ENCODE peak calls at places on chromosomes 3 and 15, in four cellular contexts. H is transverse colon, Z is IMR-90, R is heart left ventricle. S is an unnamed sample.

GRCh38 chr15:61051570-61052031 is 177.5 kb downstream of the RORA start:
- DNase-seq in H (peak), R (no peak), Z (peak), S (peak)

GRCh38 chr3:40267940-40268707 is 41.4 kb upstream of the EIF1B start:
- DNase-seq in Z (no peak), H (peak), R (no peak), S (no peak)

GRCh38 chr15:83734487-83734886 is 80.6 kb downstream of the ADAMTSL3 start:
- DNase-seq in Z (no peak), R (no peak), H (no peak), S (no peak)

GRCh38 chr3:48423883-48424695 is 5.8 kb downstream of the PLXNB1 start:
- DNase-seq in Z (no peak), R (peak), H (no peak), S (no peak)

GRCh38 chr3:134313839-134314587 is 60.2 kb downstream of the AMOTL2 start:
- DNase-seq in R (no peak), Z (no peak), H (no peak), S (no peak)

GRCh38 chr3:156691920-156692319 is 17.5 kb downstream of the TIPARP start:
- DNase-seq in Z (peak), H (no peak), R (no peak), S (no peak)

GRCh38 chr3:188646592-188646991 is 492.6 kb downstream of the LPP start:
- DNase-seq in Z (peak), R (no peak), H (no peak), S (no peak)

GRCh38 chr15:25059698-25060471 is 105.1 kb downstream of the SNRPN start:
- DNase-seq in Z (no peak), H (no peak), R (no peak), S (no peak)

GRCh38 chr3:72274511-72275295 is 489.8 kb upstream of the PROK2 start:
- DNase-seq in H (peak), R (no peak), Z (peak), S (peak)

GRCh38 chr15:73941871-73942635 is 15.8 kb downstream of the LOXL1 start:
- DNase-seq in Z (no peak), R (peak), H (no peak), S (peak)

GRCh38 chr15:60757831-60758570 is 279.1 kb upstream of the ICE2 start:
- DNase-seq in Z (no peak), R (no peak), H (no peak), S (no peak)

GRCh38 chr3:42652251-42652610 is 1.3 kb upstream of the ZBTB47 start:
- DNase-seq in R (no peak), H (no peak), Z (no peak), S (no peak)

GRCh38 chr3:107599755-107600122 is 77.0 kb downstream of the BBX start:
- DNase-seq in R (no peak), H (no peak), Z (no peak), S (no peak)

GRCh38 chr3:87350367-87351199 is 74.2 kb upstream of the POU1F1 start:
- DNase-seq in Z (peak), R (no peak), H (no peak), S (no peak)

GRCh38 chr3:43862470-43862869 is 171.7 kb downstream of the ABHD5 start:
- DNase-seq in R (no peak), H (no peak), Z (no peak), S (no peak)

GRCh38 chr15:41917767-41918430 is 24.0 kb upstream of the SPTBN5 start:
- DNase-seq in H (no peak), Z (peak), R (no peak), S (peak)

GRCh38 chr15:56804908-56805307 is 71.6 kb upstream of the ZNF280D start:
- DNase-seq in H (no peak), Z (peak), R (no peak), S (no peak)
- TF ChIP-seq CTCF in H (no peak), Z (peak), R (peak), S (no peak)

GRCh38 chr15:71413419-71413818 is 298.1 kb downstream of the THSD4 start:
- DNase-seq in H (no peak), R (no peak), Z (no peak), S (no peak)

GRCh38 chr15:71414778-71415177 is 299.5 kb downstream of the THSD4 start:
- DNase-seq in R (no peak), H (no peak), Z (no peak), S (no peak)

GRCh38 chr15:71411538-71412482 is 296.5 kb downstream of the THSD4 start:
- DNase-seq in R (no peak), Z (peak), H (peak), S (no peak)

GRCh38 chr15:71409541-71409940 is 294.3 kb downstream of the THSD4 start:
- DNase-seq in Z (no peak), H (no peak), R (no peak), S (no peak)

DNA sequence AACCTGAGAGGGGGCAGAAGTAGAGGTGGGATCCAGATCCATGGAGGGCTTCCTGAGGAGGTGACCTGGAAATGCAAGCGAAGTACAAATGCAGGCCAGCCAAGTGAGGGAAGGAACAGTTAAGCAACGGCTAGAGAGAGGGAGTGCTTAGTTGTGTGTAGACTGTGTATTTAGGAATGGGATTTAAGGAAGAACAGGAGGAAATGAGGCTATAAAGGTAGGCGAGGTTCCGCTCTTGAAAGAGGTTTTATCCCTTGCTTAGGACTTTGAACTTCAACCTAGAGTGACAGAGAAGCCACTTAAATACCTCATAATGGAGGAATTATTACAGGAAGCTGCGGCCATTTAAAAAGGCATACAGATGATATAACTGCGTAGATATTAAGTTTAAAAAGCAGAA is 295.1 kb downstream of the THSD4 start:
- DNase-seq in H (peak), R (no peak), Z (no peak), S (no peak)
- H3K27ac ChIP-seq in H (peak), R (no peak), Z (no peak), S (no peak)

GRCh38 chr15:58770857-58771620 is at the start of gene MINDY2:
- DNase-seq in Z (peak), R (peak), H (peak), S (peak)
- TF ChIP-seq POLR2A in Z (peak), R (no peak), H (peak), S (peak)

GRCh38 chr3:127679534-127680145 is 6.9 kb downstream of the ABTB1 start:
- DNase-seq in R (peak), H (no peak), Z (no peak), S (no peak)
- TF ChIP-seq CTCF in R (no peak), H (no peak), Z (peak), S (no peak)

DNA sequence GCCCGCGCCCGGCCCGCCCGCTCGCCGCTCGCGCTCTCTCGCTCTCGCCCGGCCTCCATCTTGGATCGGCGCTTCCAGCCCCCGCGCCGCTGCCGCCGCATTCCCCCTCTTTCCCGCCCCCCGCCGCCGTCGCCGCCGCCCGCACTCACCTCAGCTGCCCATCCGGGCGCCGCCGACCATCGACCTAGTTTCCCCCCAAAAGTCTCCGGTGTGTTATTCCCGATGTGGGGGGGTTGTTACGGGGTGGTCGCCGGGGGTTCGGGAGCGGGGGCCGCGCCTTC is 192 bp downstream of the STAG1 start:
- DNase-seq in H (no peak), Z (no peak), R (no peak), S (no peak)
- H3K27ac ChIP-seq in H (peak), Z (peak), R (peak), S (peak)

DNA sequence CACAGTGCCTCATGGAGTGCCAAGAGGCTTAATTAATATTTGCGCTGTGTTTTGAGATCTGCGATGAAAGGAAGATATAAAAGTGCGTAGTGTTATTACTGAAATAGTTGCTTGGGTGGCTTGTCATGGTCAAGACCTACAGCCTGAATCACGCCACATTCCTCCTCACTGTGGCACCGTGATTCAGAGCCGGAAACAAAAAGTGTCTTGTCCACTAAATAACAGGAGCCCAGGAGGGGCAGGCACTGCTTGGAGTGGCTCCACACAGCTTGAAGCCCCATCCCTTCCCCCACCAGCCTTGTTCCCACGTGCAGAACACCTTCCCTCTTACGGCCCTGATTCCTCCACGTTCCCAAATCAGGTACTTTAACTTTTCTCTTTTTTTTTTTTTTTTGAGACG is 1.2 kb upstream of the LRRC15 start:
- DNase-seq in Z (no peak), H (no peak), R (no peak), S (no peak)
- TF ChIP-seq POLR2A in Z (no peak), H (no peak), R (no peak), S (no peak)

GRCh38 chr3:132537297-132537696 is 59.8 kb upstream of the ACKR4 start:
- DNase-seq in H (no peak), R (no peak), Z (no peak), S (no peak)

GRCh38 chr3:132539681-132540080 is 57.4 kb upstream of the ACKR4 start:
- DNase-seq in R (no peak), H (no peak), Z (no peak), S (no peak)

GRCh38 chr3:132535575-132536441 is 61.3 kb upstream of the ACKR4 start:
- DNase-seq in H (peak), R (no peak), Z (peak), S (peak)

GRCh38 chr3:132538072-132538471 is 59.0 kb upstream of the ACKR4 start:
- DNase-seq in Z (no peak), R (no peak), H (no peak), S (no peak)

DNA sequence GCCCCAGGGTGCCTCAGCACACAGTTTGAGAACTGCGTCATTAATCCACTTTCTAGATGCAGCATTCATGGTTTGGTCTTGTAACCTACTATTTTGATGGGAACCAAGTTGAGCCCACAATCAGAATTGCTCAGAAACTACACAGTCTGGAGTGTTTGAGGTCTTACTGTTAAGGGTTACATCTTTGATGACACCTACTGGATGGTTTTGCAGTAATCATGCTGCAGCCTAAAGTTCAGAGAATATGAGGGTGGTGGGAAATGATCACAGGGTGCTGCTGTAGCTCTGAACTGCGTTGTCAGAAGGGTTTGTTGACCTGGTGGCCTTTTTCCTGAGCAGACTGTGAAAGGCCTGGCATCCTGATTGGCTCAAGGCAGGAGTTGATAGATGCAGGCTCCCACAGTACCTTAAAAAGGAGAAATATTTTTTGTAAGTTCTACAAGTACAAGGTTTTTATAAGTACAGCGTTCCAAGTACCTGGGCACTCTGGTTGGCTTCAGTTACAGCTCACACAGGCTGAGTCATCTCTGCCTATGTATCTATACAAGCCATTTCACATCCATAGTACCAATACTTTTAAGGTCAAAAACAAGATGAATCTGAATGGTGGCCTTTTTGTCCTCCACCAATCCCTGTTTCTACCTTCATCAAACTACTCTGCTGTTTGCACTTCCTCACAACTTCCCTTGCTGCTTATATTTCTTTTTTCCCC is 60.5 kb upstream of the ACKR4 start:
- DNase-seq in H (no peak), R (no peak), Z (peak), S (no peak)
- TF ChIP-seq CTCF in H (no peak), R (no peak), Z (peak), S (no peak)

GRCh38 chr3:61617651-61618050 is 56.3 kb downstream of the PTPRG start:
- DNase-seq in Z (no peak), R (no peak), H (no peak), S (no peak)
- H3K27ac ChIP-seq in Z (no peak), R (peak), H (peak), S (no peak)

S was measured in ovary.